ENCODE peak calls at places on chromosomes 2 and 18, in seven cellular contexts. F, B, O, I, X, J and K are unnamed samples.

GRCh38 chr2:226118471-226119429 is 680.9 kb downstream of the IRS1 start:
- DNase-seq in F (no peak), B (peak), O (no peak), I (no peak), X (no peak), J (peak), K (peak)

GRCh38 chr2:151967829-151968722 is 130.8 kb downstream of the CACNB4 start:
- DNase-seq in F (no peak), B (no peak), O (no peak), I (no peak), X (no peak), J (no peak), K (no peak)

GRCh38 chr2:145752091-145752806 is 1232.3 kb upstream of the ZEB2 start:
- DNase-seq in F (peak), B (peak), O (no peak), I (peak), X (no peak), J (no peak), K (peak)

GRCh38 chr2:128414351-128414750 is 95.7 kb upstream of the HS6ST1 start:
- DNase-seq in F (peak), B (no peak), O (peak), I (no peak), X (peak), J (no peak), K (no peak)

GRCh38 chr18:62332964-62333695 is 8.0 kb downstream of the TNFRSF11A start:
- DNase-seq in F (no peak), B (no peak), O (no peak), I (no peak), X (peak), J (no peak), K (no peak)

GRCh38 chr2:221572821-221573429 is 821 bp upstream of the EPHA4 start:
- DNase-seq in F (no peak), B (peak), O (peak), I (peak), X (peak), J (peak), K (peak)

GRCh38 chr2:13413989-13414388 is 697.3 kb downstream of the TRIB2 start:
- DNase-seq in F (peak), B (no peak), O (no peak), I (no peak), X (no peak), J (no peak), K (no peak)

GRCh38 chr2:240912878-240913809 is 7.0 kb downstream of the CROCC2 start:
- DNase-seq in F (no peak), B (peak), O (no peak), I (no peak), X (no peak), J (no peak), K (no peak)

GRCh38 chr2:233193738-233194137 is 57.7 kb upstream of the ATG16L1 start:
- DNase-seq in F (no peak), B (no peak), O (no peak), I (no peak), X (no peak), J (no peak), K (no peak)

GRCh38 chr18:39326772-39327171 is 1761.2 kb upstream of the CELF4 start:
- DNase-seq in F (no peak), B (no peak), O (no peak), I (no peak), X (no peak), J (no peak), K (no peak)

GRCh38 chr2:238694136-238694755 is 153.6 kb upstream of the TWIST2 start:
- DNase-seq in F (no peak), B (no peak), O (no peak), I (no peak), X (no peak), J (no peak), K (no peak)
- H2BK120ac ChIP-seq in F (no peak), B (no peak), O (no peak), I (peak), X (no peak), J (no peak), K (no peak)

GRCh38 chr2:20829861-20830260 is 7.0 kb upstream of the LDAH start:
- DNase-seq in F (no peak), B (no peak), O (no peak), I (no peak), X (no peak), J (no peak), K (no peak)

GRCh38 chr2:20836521-20836920 is 13.6 kb upstream of the LDAH start:
- DNase-seq in F (no peak), B (no peak), O (no peak), I (no peak), X (no peak), J (no peak), K (no peak)

GRCh38 chr2:20839052-20839451 is 16.2 kb upstream of the LDAH start:
- DNase-seq in F (no peak), B (no peak), O (no peak), I (no peak), X (no peak), J (no peak), K (no peak)

GRCh38 chr2:20838016-20838415 is 15.1 kb upstream of the LDAH start:
- DNase-seq in F (no peak), B (no peak), O (no peak), I (no peak), X (no peak), J (no peak), K (no peak)

GRCh38 chr2:20834331-20834730 is 11.4 kb upstream of the LDAH start:
- DNase-seq in F (no peak), B (no peak), O (no peak), I (no peak), X (no peak), J (no peak), K (no peak)
- H2BK120ac ChIP-seq in F (no peak), B (no peak), O (no peak), I (no peak), X (no peak), J (no peak), K (no peak)

GRCh38 chr2:70258532-70258875 is 567 bp downstream of the PCYOX1 start:
- DNase-seq in F (peak), B (peak), O (no peak), I (peak), X (peak), J (no peak), K (peak)
- H2BK120ac ChIP-seq in F (no peak), B (no peak), O (no peak), I (no peak), X (no peak), J (no peak), K (peak)

GRCh38 chr2:16261071-16261470 is 320.7 kb downstream of the MYCN start:
- DNase-seq in F (no peak), B (no peak), O (no peak), I (no peak), X (no peak), J (no peak), K (no peak)

GRCh38 chr2:16264491-16264890 is 324.1 kb downstream of the MYCN start:
- DNase-seq in F (no peak), B (no peak), O (no peak), I (no peak), X (no peak), J (no peak), K (no peak)

GRCh38 chr2:16263241-16263890 is 323.0 kb downstream of the MYCN start:
- DNase-seq in F (no peak), B (no peak), O (no peak), I (no peak), X (no peak), J (no peak), K (no peak)

GRCh38 chr2:16261791-16262190 is 321.4 kb downstream of the MYCN start:
- DNase-seq in F (no peak), B (no peak), O (no peak), I (no peak), X (no peak), J (no peak), K (no peak)

DNA sequence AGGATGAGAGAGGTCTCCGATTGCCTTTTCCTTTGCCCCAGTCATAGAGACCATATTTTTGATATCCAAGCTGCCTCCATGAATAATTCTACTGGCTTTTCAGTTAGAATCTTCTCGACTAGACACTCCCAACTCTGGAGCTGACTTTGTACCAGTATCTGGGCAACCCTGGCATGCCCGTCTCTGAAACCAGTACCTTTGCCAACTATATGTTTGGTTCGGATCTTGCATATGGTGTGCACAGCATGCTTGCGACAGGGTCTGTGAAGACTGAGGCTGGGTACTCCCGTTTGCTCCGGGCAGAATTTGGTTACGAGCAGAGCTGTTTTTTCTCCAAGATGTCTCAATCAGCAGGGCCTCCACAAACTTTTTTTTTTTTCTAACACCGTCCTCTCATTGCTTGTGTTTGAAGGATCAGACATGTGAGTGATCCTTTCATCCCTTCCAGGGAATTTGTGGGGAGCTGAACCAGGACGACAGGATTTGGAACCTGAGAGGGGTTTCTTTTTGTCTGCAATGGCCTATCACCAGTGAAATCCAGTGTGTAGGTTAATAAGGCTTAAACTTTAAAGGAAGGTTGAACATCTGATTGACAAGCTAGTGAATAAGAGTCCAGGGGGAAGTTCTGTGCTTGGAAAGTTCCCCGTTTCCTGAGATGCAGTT is 322.3 kb downstream of the MYCN start:
- DNase-seq in F (no peak), B (no peak), O (no peak), I (peak), X (no peak), J (no peak), K (no peak)
- H2BK120ac ChIP-seq in F (no peak), B (no peak), O (no peak), I (no peak), X (no peak), J (no peak), K (no peak)

GRCh38 chr2:123597995-123598394 is 427.1 kb upstream of the CNTNAP5 start:
- DNase-seq in F (no peak), B (no peak), O (no peak), I (no peak), X (no peak), J (no peak), K (no peak)

DNA sequence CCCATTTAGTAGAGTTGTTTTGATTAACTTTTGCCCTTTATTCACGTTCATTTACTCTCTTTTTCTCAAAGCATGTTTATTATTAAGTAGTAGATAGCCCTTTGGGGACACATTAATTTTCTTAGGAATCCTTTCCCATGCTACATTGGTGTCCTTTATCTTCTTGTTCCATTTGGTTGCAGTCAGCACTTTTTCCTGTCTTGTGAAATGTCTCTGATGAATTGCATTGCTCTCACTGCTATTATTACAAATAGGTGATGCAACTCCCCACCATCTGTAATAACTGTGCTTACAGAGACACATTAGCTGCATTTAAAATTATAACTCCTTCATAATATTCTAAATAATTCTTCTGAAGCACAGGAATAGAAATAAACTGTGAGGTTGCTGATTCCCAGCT is 428.4 kb upstream of the CNTNAP5 start:
- DNase-seq in F (no peak), B (no peak), O (no peak), I (no peak), X (no peak), J (no peak), K (no peak)
- H2BK120ac ChIP-seq in F (no peak), B (no peak), O (no peak), I (no peak), X (no peak), J (no peak), K (no peak)